ENCODE peak calls at places on chromosomes 3 and 15, in nine cellular contexts. N is Calu3; C is pancreas; R is Right ventricle myocardium superior; H is effector memory CD8-positive, alpha-beta T cell; X is EH; O is GM23248; E is IMR-90; T is globus pallidus. L is an unnamed sample.
A peak's percentile ranks its signal among the peaks of the same experiment; 100 is the strongest.

GRCh38 chr3:151044706-151045105 is 40.8 kb upstream of the MED12L start:
- DNase-seq in X (peak; percentile 34), O (peak; percentile 55), H (no peak), T (no peak), N (no peak), C (no peak), R (no peak), E (peak; percentile 81), L (no peak)

GRCh38 chr15:68797157-68797556 is 23.5 kb downstream of the ANP32A start:
- DNase-seq in X (peak; percentile 31), H (no peak), E (peak; percentile 45), N (no peak), T (no peak), C (no peak), O (peak; percentile 43), R (no peak), L (no peak)

GRCh38 chr3:41600616-41601015 is 361.3 kb downstream of the ULK4 start:
- DNase-seq in R (no peak), O (peak; percentile 9), N (no peak), C (no peak), T (no peak), X (peak; percentile 6), E (no peak), H (no peak), L (no peak)

GRCh38 chr3:126053513-126053912 is 30.4 kb downstream of the SLC41A3 start:
- DNase-seq in R (no peak), E (peak; percentile 23), N (no peak), X (peak; percentile 6), T (no peak), C (no peak), H (no peak), O (peak; percentile 30), L (no peak)

GRCh38 chr3:184574552-184575430 is 13.2 kb downstream of the EPHB3 start:
- DNase-seq in N (no peak), R (no peak), C (no peak), E (no peak), T (no peak), X (peak; percentile 32), O (no peak), H (no peak), L (no peak)

GRCh38 chr15:39455502-39455991 is 125.3 kb upstream of the THBS1 start:
- DNase-seq in C (no peak), E (peak; percentile 90), N (no peak), R (no peak), H (no peak), T (no peak), O (peak; percentile 91), X (peak; percentile 81), L (no peak)

GRCh38 chr15:60362318-60363023 is 35.3 kb downstream of the ANXA2 start:
- DNase-seq in R (no peak), H (no peak), X (peak; percentile 90), N (no peak), E (peak; percentile 78), O (peak; percentile 95), T (no peak), C (no peak), L (no peak)

GRCh38 chr15:98384328-98385029 is 263.9 kb upstream of the IGF1R start:
- DNase-seq in H (no peak), N (no peak), C (no peak), E (no peak), O (no peak), R (no peak), T (no peak), X (no peak), L (no peak)

GRCh38 chr3:155236473-155236872 is 57.0 kb downstream of the STRIT1 start:
- DNase-seq in X (no peak), N (no peak), C (no peak), E (no peak), T (no peak), O (no peak), R (no peak), H (no peak), L (no peak)

GRCh38 chr3:131174752-131175151 is 148.1 kb downstream of the NEK11 start:
- DNase-seq in R (no peak), O (peak; percentile 9), T (no peak), C (no peak), E (no peak), H (peak; percentile 2), N (no peak), X (peak; percentile 31), L (no peak)

GRCh38 chr3:128491900-128492352 is 1.1 kb downstream of the GATA2 start:
- DNase-seq in C (no peak), H (no peak), E (no peak), O (no peak), T (no peak), R (no peak), X (peak; percentile 28), N (no peak), L (peak; percentile 40)

GRCh38 chr3:174329321-174329720 is 529.8 kb upstream of the NAALADL2 start:
- DNase-seq in X (peak; percentile 93), R (no peak), T (no peak), H (no peak), E (peak; percentile 54), O (peak; percentile 86), N (no peak), C (no peak), L (no peak)

GRCh38 chr15:36887214-36888017 is 212.9 kb downstream of the MEIS2 start:
- DNase-seq in H (no peak), O (peak; percentile 23), X (peak; percentile 8), C (peak; percentile 30), R (no peak), N (peak; percentile 12), T (no peak), E (no peak), L (no peak)

GRCh38 chr3:15404767-15405166 is 22.6 kb downstream of the METTL6 start:
- DNase-seq in H (no peak), C (no peak), O (no peak), E (no peak), T (no peak), N (no peak), X (no peak), R (no peak), L (no peak)